ENCODE peak calls at places on chromosome 3, in eight cellular contexts. B, Z, V, R, J, F, W and N are unnamed samples.

GRCh38 chr3:106068795-106069194 is 200.0 kb upstream of the CBLB start:
- DNase-seq in B (no peak), Z (no peak), V (no peak), R (peak), J (no peak), F (no peak), W (no peak), N (peak)

GRCh38 chr3:153356908-153357307 is 194.9 kb downstream of the RAP2B start:
- DNase-seq in B (no peak), Z (no peak), V (no peak), R (no peak), J (no peak), F (no peak), W (no peak), N (no peak)

GRCh38 chr3:181561130-181561529 is 150.6 kb upstream of the SOX2 start:
- DNase-seq in B (no peak), Z (no peak), V (no peak), R (no peak), J (no peak), F (no peak), W (no peak), N (no peak)

GRCh38 chr3:197258168-197258755 is 40.1 kb downstream of the DLG1 start:
- DNase-seq in B (no peak), Z (no peak), V (no peak), R (no peak), J (no peak), F (no peak), W (no peak), N (no peak)

GRCh38 chr3:125129512-125129962 is 73.7 kb upstream of the HEG1 start:
- DNase-seq in B (no peak), Z (peak), V (no peak), R (peak), J (peak), F (peak), W (no peak), N (peak)

GRCh38 chr3:171551296-171551695 is 91.1 kb upstream of the TNIK start:
- DNase-seq in B (no peak), Z (no peak), V (no peak), R (no peak), J (no peak), F (no peak), W (no peak), N (no peak)

GRCh38 chr3:37993811-37994638 is 3.4 kb downstream of the VILL start:
- DNase-seq in B (no peak), Z (peak), V (peak), R (peak), J (peak), F (peak), W (peak), N (peak)

GRCh38 chr3:184679056-184679502 is 32.8 kb downstream of the MAGEF1 start:
- DNase-seq in B (no peak), Z (no peak), V (no peak), R (peak), J (peak), F (no peak), W (no peak), N (no peak)

GRCh38 chr3:149494022-149494758 is 19.7 kb downstream of the TM4SF4 start:
- DNase-seq in B (peak), Z (peak), V (no peak), R (peak), J (peak), F (peak), W (no peak), N (no peak)

GRCh38 chr3:172869356-172869755 is 118.8 kb downstream of the ECT2 start:
- DNase-seq in B (no peak), Z (peak), V (no peak), R (no peak), J (no peak), F (no peak), W (no peak), N (no peak)

GRCh38 chr3:188415196-188415595 is 261.2 kb downstream of the LPP start:
- DNase-seq in B (no peak), Z (no peak), V (no peak), R (peak), J (no peak), F (no peak), W (no peak), N (no peak)

GRCh38 chr3:167653750-167654149 is at the start of gene WDR49:
- DNase-seq in B (peak), Z (no peak), V (no peak), R (no peak), J (no peak), F (no peak), W (no peak), N (no peak)

GRCh38 chr3:42182555-42182954 is 83.4 kb downstream of the CCK start:
- DNase-seq in B (no peak), Z (no peak), V (no peak), R (no peak), J (no peak), F (no peak), W (no peak), N (no peak)

GRCh38 chr3:99313481-99313880 is 324.9 kb upstream of the COL8A1 start:
- DNase-seq in B (no peak), Z (no peak), V (no peak), R (no peak), J (no peak), F (no peak), W (no peak), N (no peak)

GRCh38 chr3:62125376-62125775 is 248.0 kb downstream of the FEZF2 start:
- DNase-seq in B (no peak), Z (no peak), V (no peak), R (no peak), J (no peak), F (no peak), W (no peak), N (no peak)

GRCh38 chr3:126456211-126456610 is 19.5 kb downstream of the ZXDC start:
- DNase-seq in B (no peak), Z (no peak), V (no peak), R (no peak), J (no peak), F (no peak), W (no peak), N (no peak)

GRCh38 chr3:90010341-90010740 is 902.9 kb downstream of the EPHA3 start:
- DNase-seq in B (no peak), Z (no peak), V (no peak), R (peak), J (no peak), F (peak), W (no peak), N (no peak)

GRCh38 chr3:11389570-11390268 is 117.5 kb downstream of the ATG7 start:
- DNase-seq in B (no peak), Z (no peak), V (no peak), R (no peak), J (no peak), F (no peak), W (no peak), N (no peak)

GRCh38 chr3:143786229-143787199 is 61.8 kb downstream of the SLC9A9 start:
- DNase-seq in B (peak), Z (no peak), V (no peak), R (no peak), J (peak), F (no peak), W (no peak), N (no peak)

GRCh38 chr3:61060421-61060861 is 190.8 kb downstream of the FHIT start:
- DNase-seq in B (no peak), Z (no peak), V (no peak), R (no peak), J (no peak), F (no peak), W (no peak), N (no peak)

GRCh38 chr3:127676456-127676855 is 3.7 kb downstream of the ABTB1 start:
- DNase-seq in B (no peak), Z (no peak), V (no peak), R (no peak), J (no peak), F (no peak), W (no peak), N (no peak)

GRCh38 chr3:110579841-110580550 is 491.6 kb upstream of the NECTIN3 start:
- DNase-seq in B (no peak), Z (no peak), V (no peak), R (peak), J (no peak), F (peak), W (no peak), N (no peak)

GRCh38 chr3:7874116-7874515 is 627.5 kb upstream of the LMCD1 start:
- DNase-seq in B (no peak), Z (no peak), V (no peak), R (no peak), J (no peak), F (peak), W (no peak), N (no peak)

GRCh38 chr3:127953092-127953491 is 38.1 kb downstream of the KBTBD12 start:
- DNase-seq in B (no peak), Z (no peak), V (no peak), R (no peak), J (no peak), F (no peak), W (no peak), N (no peak)

GRCh38 chr3:132160218-132160617 is 125.4 kb upstream of the CPNE4 start:
- DNase-seq in B (no peak), Z (no peak), V (no peak), R (no peak), J (no peak), F (no peak), W (no peak), N (no peak)

GRCh38 chr3:187738400-187739124 is 6.7 kb downstream of the BCL6 start:
- DNase-seq in B (peak), Z (peak), V (peak), R (peak), J (peak), F (peak), W (peak), N (peak)

GRCh38 chr3:72633534-72633933 is 214.7 kb downstream of the SHQ1 start:
- DNase-seq in B (no peak), Z (no peak), V (no peak), R (no peak), J (no peak), F (peak), W (no peak), N (no peak)

GRCh38 chr3:60708191-60708975 is 542.9 kb downstream of the FHIT start:
- DNase-seq in B (no peak), Z (no peak), V (no peak), R (peak), J (no peak), F (peak), W (no peak), N (peak)

GRCh38 chr3:29185706-29186105 is 95.2 kb upstream of the RBMS3 start:
- DNase-seq in B (no peak), Z (no peak), V (no peak), R (no peak), J (no peak), F (no peak), W (no peak), N (no peak)

GRCh38 chr3:151960956-151961580 is 87.6 kb downstream of the SUCNR1 start:
- DNase-seq in B (no peak), Z (no peak), V (no peak), R (no peak), J (no peak), F (no peak), W (no peak), N (no peak)

GRCh38 chr3:39296197-39297077 is 16.6 kb upstream of the CX3CR1 start:
- DNase-seq in B (no peak), Z (no peak), V (no peak), R (no peak), J (no peak), F (no peak), W (no peak), N (no peak)

GRCh38 chr3:105322570-105323273 is 44.0 kb upstream of the ALCAM start:
- DNase-seq in B (no peak), Z (no peak), V (no peak), R (no peak), J (no peak), F (no peak), W (no peak), N (no peak)

GRCh38 chr3:31701286-31701685 is 168.6 kb downstream of the STT3B start:
- DNase-seq in B (no peak), Z (no peak), V (no peak), R (no peak), J (no peak), F (no peak), W (no peak), N (no peak)

GRCh38 chr3:65871305-65872141 is 167.2 kb downstream of the MAGI1 start:
- DNase-seq in B (no peak), Z (peak), V (no peak), R (no peak), J (peak), F (peak), W (no peak), N (no peak)